ENCODE peak calls at places on chromosomes 3 and 15, in four cellular contexts. One of them, this sample, is unnamed.

GRCh38 chr15:57302640-57303257 is 73.6 kb upstream of the CGNL1 start:
- DNase-seq in T-helper 1 cell: no peak
- DNase-seq in NCI-H2081: no peak
- DNase-seq in kidney epithelial cell: no peak
- DNase-seq in this sample: no peak

GRCh38 chr3:9902372-9903237 is at the start of gene IL17RE:
- DNase-seq in T-helper 1 cell: no peak
- DNase-seq in NCI-H2081: no peak
- DNase-seq in kidney epithelial cell: no peak
- DNase-seq in this sample: no peak

GRCh38 chr15:100783296-100783695 is 96.3 kb upstream of the ALDH1A3 start:
- DNase-seq in T-helper 1 cell: no peak
- DNase-seq in NCI-H2081: no peak
- DNase-seq in kidney epithelial cell: no peak
- DNase-seq in this sample: no peak

GRCh38 chr15:83498801-83499200 is 51.7 kb downstream of the SH3GL3 start:
- DNase-seq in T-helper 1 cell: no peak
- DNase-seq in NCI-H2081: no peak
- DNase-seq in kidney epithelial cell: no peak
- DNase-seq in this sample: no peak

GRCh38 chr3:168116279-168116678 is 20.6 kb upstream of the GOLIM4 start:
- DNase-seq in T-helper 1 cell: no peak
- DNase-seq in NCI-H2081: no peak
- DNase-seq in kidney epithelial cell: no peak
- DNase-seq in this sample: no peak

GRCh38 chr3:148882288-148882687 is 17.2 kb downstream of the CPA3 start:
- DNase-seq in T-helper 1 cell: no peak
- DNase-seq in NCI-H2081: no peak
- DNase-seq in kidney epithelial cell: no peak
- DNase-seq in this sample: no peak

GRCh38 chr15:77017091-77017660 is 22.2 kb downstream of the PSTPIP1 start:
- DNase-seq in T-helper 1 cell: no peak
- DNase-seq in NCI-H2081: no peak
- DNase-seq in kidney epithelial cell: no peak
- DNase-seq in this sample: no peak

GRCh38 chr15:74132681-74133070 is 2.3 kb downstream of the ISLR2 start:
- DNase-seq in T-helper 1 cell: no peak
- DNase-seq in NCI-H2081: no peak
- DNase-seq in kidney epithelial cell: no peak
- DNase-seq in this sample: no peak

GRCh38 chr3:101128786-101129185 is 135.6 kb upstream of the ABI3BP start:
- DNase-seq in T-helper 1 cell: no peak
- DNase-seq in NCI-H2081: no peak
- DNase-seq in kidney epithelial cell: no peak
- DNase-seq in this sample: peak

GRCh38 chr3:13373975-13374586 is 46.0 kb downstream of the NUP210 start:
- DNase-seq in T-helper 1 cell: no peak
- DNase-seq in NCI-H2081: no peak
- DNase-seq in kidney epithelial cell: no peak
- DNase-seq in this sample: no peak

GRCh38 chr3:31250116-31250813 is 282.5 kb upstream of the STT3B start:
- DNase-seq in T-helper 1 cell: no peak
- DNase-seq in NCI-H2081: no peak
- DNase-seq in kidney epithelial cell: peak
- DNase-seq in this sample: no peak

GRCh38 chr15:63923993-63924950 is 90.5 kb upstream of the HERC1 start:
- DNase-seq in T-helper 1 cell: no peak
- DNase-seq in NCI-H2081: no peak
- DNase-seq in kidney epithelial cell: no peak
- DNase-seq in this sample: no peak

GRCh38 chr3:131526801-131527347 is 24.1 kb upstream of the MRPL3 start:
- DNase-seq in T-helper 1 cell: no peak
- DNase-seq in NCI-H2081: no peak
- DNase-seq in kidney epithelial cell: no peak
- DNase-seq in this sample: no peak

GRCh38 chr15:41013698-41014414 is 60.6 kb downstream of the CHAC1 start:
- DNase-seq in T-helper 1 cell: no peak
- DNase-seq in NCI-H2081: no peak
- DNase-seq in kidney epithelial cell: no peak
- DNase-seq in this sample: no peak

GRCh38 chr3:186054481-186055399 is 54.1 kb downstream of the ETV5 start:
- DNase-seq in T-helper 1 cell: no peak
- DNase-seq in NCI-H2081: no peak
- DNase-seq in kidney epithelial cell: no peak
- DNase-seq in this sample: no peak

GRCh38 chr3:127424766-127425504 is 137.1 kb upstream of the PRR20G start:
- DNase-seq in T-helper 1 cell: no peak
- DNase-seq in NCI-H2081: no peak
- DNase-seq in kidney epithelial cell: no peak
- DNase-seq in this sample: no peak

GRCh38 chr3:174532776-174533175 is 326.4 kb upstream of the NAALADL2 start:
- DNase-seq in T-helper 1 cell: no peak
- DNase-seq in NCI-H2081: no peak
- DNase-seq in kidney epithelial cell: no peak
- DNase-seq in this sample: no peak

GRCh38 chr3:76403556-76403955 is 618.2 kb upstream of the ZNF717 start:
- DNase-seq in T-helper 1 cell: no peak
- DNase-seq in NCI-H2081: no peak
- DNase-seq in kidney epithelial cell: no peak
- DNase-seq in this sample: no peak

GRCh38 chr3:184874709-184875644 is 63.0 kb downstream of the VPS8 start:
- DNase-seq in T-helper 1 cell: no peak
- DNase-seq in NCI-H2081: peak
- DNase-seq in kidney epithelial cell: no peak
- DNase-seq in this sample: no peak

GRCh38 chr3:69833591-69833990 is 94.3 kb downstream of the MITF start:
- DNase-seq in T-helper 1 cell: no peak
- DNase-seq in NCI-H2081: no peak
- DNase-seq in kidney epithelial cell: no peak
- DNase-seq in this sample: no peak

GRCh38 chr3:109478614-109479013 is 141.3 kb upstream of the DPPA4 start:
- DNase-seq in T-helper 1 cell: no peak
- DNase-seq in NCI-H2081: no peak
- DNase-seq in kidney epithelial cell: no peak
- DNase-seq in this sample: no peak

GRCh38 chr15:98874773-98875172 is 132.8 kb downstream of the PGPEP1L start:
- DNase-seq in T-helper 1 cell: no peak
- DNase-seq in NCI-H2081: no peak
- DNase-seq in kidney epithelial cell: no peak
- DNase-seq in this sample: no peak

GRCh38 chr3:114718897-114719208 is 425.0 kb downstream of the TIGIT start:
- DNase-seq in T-helper 1 cell: no peak
- DNase-seq in NCI-H2081: no peak
- DNase-seq in kidney epithelial cell: no peak
- DNase-seq in this sample: peak

GRCh38 chr3:49124203-49124602 is 3.6 kb upstream of the USP19 start:
- DNase-seq in T-helper 1 cell: no peak
- DNase-seq in NCI-H2081: no peak
- DNase-seq in kidney epithelial cell: no peak
- DNase-seq in this sample: no peak

GRCh38 chr3:177358085-177358967 is 161.0 kb upstream of the TBL1XR1 start:
- DNase-seq in T-helper 1 cell: peak
- DNase-seq in NCI-H2081: no peak
- DNase-seq in kidney epithelial cell: no peak
- DNase-seq in this sample: peak

GRCh38 chr3:185858502-185859225 is 33.8 kb upstream of the IGF2BP2 start:
- DNase-seq in T-helper 1 cell: no peak
- DNase-seq in NCI-H2081: no peak
- DNase-seq in kidney epithelial cell: no peak
- DNase-seq in this sample: no peak

GRCh38 chr3:159872374-159873109 is 116.1 kb upstream of the IL12A start:
- DNase-seq in T-helper 1 cell: no peak
- DNase-seq in NCI-H2081: no peak
- DNase-seq in kidney epithelial cell: no peak
- DNase-seq in this sample: peak

GRCh38 chr3:178537123-178537754 is 1.0 kb downstream of the KCNMB2 start:
- DNase-seq in T-helper 1 cell: no peak
- DNase-seq in NCI-H2081: peak
- DNase-seq in kidney epithelial cell: no peak
- DNase-seq in this sample: no peak

GRCh38 chr3:40191850-40192448 is 117.6 kb upstream of the EIF1B start:
- DNase-seq in T-helper 1 cell: peak
- DNase-seq in NCI-H2081: peak
- DNase-seq in kidney epithelial cell: no peak
- DNase-seq in this sample: no peak

GRCh38 chr15:93138681-93139080 is 49.7 kb upstream of the RGMA start:
- DNase-seq in T-helper 1 cell: no peak
- DNase-seq in NCI-H2081: no peak
- DNase-seq in kidney epithelial cell: no peak
- DNase-seq in this sample: no peak

GRCh38 chr3:120681506-120682038 is 467 bp downstream of the HGD start:
- DNase-seq in T-helper 1 cell: no peak
- DNase-seq in NCI-H2081: no peak
- DNase-seq in kidney epithelial cell: no peak
- DNase-seq in this sample: peak